ENCODE peak calls at places on chromosome 6, in six cellular contexts. U is astrocyte; X is mucosa of descending colon; K is germinal center; S is activated naive CD8-positive, alpha-beta T cell treated with anti-CD3 and anti-CD28 coated beads, Interleukin-2, amount 50 U/mL, for 24 hours; Y is astrocyte of the cerebellum. V is an unnamed sample.

GRCh38 chr6:170067923-170068360 is 222.9 kb downstream of the DLL1 start:
- DNase-seq in U (no peak), X (no peak), K (no peak), S (no peak), Y (no peak), V (no peak)

GRCh38 chr6:170053966-170054661 is 236.8 kb downstream of the DLL1 start:
- DNase-seq in U (no peak), X (no peak), K (no peak), S (no peak), Y (no peak), V (no peak)

GRCh38 chr6:15183979-15184378 is 61.9 kb upstream of the JARID2 start:
- DNase-seq in U (no peak), X (no peak), K (no peak), S (peak), Y (no peak), V (no peak)

GRCh38 chr6:26028753-26029569 is 58.3 kb upstream of the HFE start:
- DNase-seq in U (no peak), X (no peak), K (no peak), S (no peak), Y (no peak), V (no peak)

GRCh38 chr6:86706449-86706848 is 230.9 kb upstream of the HTR1E start:
- DNase-seq in U (no peak), X (no peak), K (no peak), S (no peak), Y (no peak), V (no peak)

GRCh38 chr6:146297815-146298214 is 245.8 kb upstream of the RAB32 start:
- DNase-seq in U (no peak), X (no peak), K (no peak), S (no peak), Y (no peak), V (no peak)

GRCh38 chr6:41648921-41649320 is 10.7 kb downstream of the MDFI start:
- DNase-seq in U (no peak), X (no peak), K (no peak), S (no peak), Y (no peak), V (no peak)

GRCh38 chr6:39941138-39941537 is 6.9 kb upstream of the MOCS1 start:
- DNase-seq in U (no peak), X (no peak), K (no peak), S (no peak), Y (no peak), V (no peak)

GRCh38 chr6:17389274-17389847 is 4.0 kb upstream of the CAP2 start:
- DNase-seq in U (no peak), X (no peak), K (no peak), S (no peak), Y (no peak), V (no peak)

GRCh38 chr6:73134588-73134987 is 90.7 kb downstream of the KHDC1L start:
- DNase-seq in U (no peak), X (peak), K (peak), S (peak), Y (no peak), V (no peak)

GRCh38 chr6:132131777-132132176 is 180.6 kb upstream of the CCN2 start:
- DNase-seq in U (peak), X (no peak), K (peak), S (no peak), Y (peak), V (no peak)

GRCh38 chr6:145118224-145118623 is 617.1 kb downstream of the EPM2A start:
- DNase-seq in U (no peak), X (no peak), K (no peak), S (no peak), Y (no peak), V (no peak)

GRCh38 chr6:42367353-42368011 is 84.2 kb downstream of the TRERF1 start:
- DNase-seq in U (no peak), X (peak), K (peak), S (peak), Y (no peak), V (peak)